ENCODE peak calls at places on chromosomes 4 and X, in nine cellular contexts. H, P, B, L, M, U, Y, D and F are unnamed samples.
A peak's percentile ranks its signal among the peaks of the same experiment; 100 is the strongest.

GRCh38 chr4:185219551-185220344 is 10.3 kb downstream of the SNX25 start:
- DNase-seq in P (peak; percentile 81), M (no peak), L (no peak), Y (no peak), D (no peak), U (no peak), B (no peak), H (no peak), F (no peak)

GRCh38 chr4:147550626-147551250 is 66.5 kb upstream of the TMEM184C start:
- DNase-seq in M (peak; percentile 4), L (no peak), H (no peak), Y (no peak), B (peak; percentile 62), D (no peak), P (no peak), U (peak; percentile 48), F (no peak)

GRCh38 chrX:122703762-122704161 is 480.3 kb upstream of the GRIA3 start:
- DNase-seq in H (no peak), M (no peak), B (peak; percentile 6), D (peak; percentile 20), L (no peak), Y (no peak), P (no peak), U (no peak), F (no peak)

GRCh38 chr4:39181520-39181904 is 817 bp upstream of the WDR19 start:
- DNase-seq in B (no peak), L (no peak), U (no peak), D (peak; percentile 41), Y (no peak), H (no peak), P (no peak), M (no peak), F (no peak)

GRCh38 chr4:112823141-112823540 is 186.2 kb downstream of the LARP7 start:
- DNase-seq in M (no peak), P (no peak), H (no peak), L (no peak), D (no peak), B (no peak), Y (no peak), U (no peak), F (no peak)

GRCh38 chrX:106306391-106306947 is 138.4 kb downstream of the PWWP3B start:
- DNase-seq in B (no peak), D (no peak), U (no peak), M (no peak), H (no peak), Y (no peak), L (no peak), P (no peak), F (no peak)

GRCh38 chr4:155614111-155614762 is 52.4 kb upstream of the GUCY1A1 start:
- DNase-seq in U (no peak), Y (no peak), L (no peak), H (no peak), D (no peak), P (no peak), B (peak; percentile 29), M (no peak), F (no peak)

GRCh38 chrX:67523002-67523711 is 20.7 kb upstream of the AR start:
- DNase-seq in D (no peak), Y (no peak), L (no peak), B (no peak), H (no peak), P (peak; percentile 37), M (no peak), U (no peak), F (no peak)

GRCh38 chr4:155552180-155552579 is 114.5 kb upstream of the GUCY1A1 start:
- DNase-seq in M (no peak), L (no peak), P (no peak), U (no peak), B (no peak), H (no peak), Y (no peak), D (no peak), F (peak; percentile 51)

GRCh38 chrX:13005671-13006473 is 31.0 kb downstream of the TMSB4X start:
- DNase-seq in M (no peak), B (peak; percentile 9), H (no peak), P (no peak), L (no peak), Y (no peak), D (no peak), U (peak; percentile 52), F (no peak)